ENCODE peak calls at places on chromosome 9, in six cellular contexts. B is adrenal gland, Y is heart right ventricle, F is aorta, Z is Panc1, J is K562. X is an unnamed sample.

GRCh38 chr9:101711330-101711941 is 27.0 kb downstream of the GRIN3A start:
- DNase-seq in B (no peak), Y (no peak), F (no peak), Z (no peak), J (peak), X (no peak)

GRCh38 chr9:121300283-121301119 is 32.5 kb downstream of the GSN start:
- DNase-seq in B (no peak), Y (no peak), F (peak), Z (no peak), J (no peak), X (peak)

GRCh38 chr9:130997925-130998595 is 10.9 kb upstream of the LAMC3 start:
- DNase-seq in B (peak), Y (peak), F (peak), Z (no peak), J (peak), X (peak)

GRCh38 chr9:109968702-109969450 is 188.9 kb downstream of the PALM2AKAP2 start:
- DNase-seq in B (peak), Y (no peak), F (no peak), Z (peak), J (no peak), X (no peak)

GRCh38 chr9:123470121-123470851 is 114.3 kb downstream of the CRB2 start:
- DNase-seq in B (no peak), Y (no peak), F (no peak), Z (no peak), J (no peak), X (no peak)

GRCh38 chr9:94135222-94135621 is 51.0 kb downstream of the PTPDC1 start:
- DNase-seq in B (peak), Y (no peak), F (no peak), Z (no peak), J (no peak), X (no peak)

GRCh38 chr9:93193373-93193725 is 9.4 kb downstream of the WNK2 start:
- DNase-seq in B (no peak), Y (no peak), F (no peak), Z (no peak), J (no peak), X (peak)

GRCh38 chr9:83623634-83623991 is 670 bp downstream of the IDNK start:
- DNase-seq in B (no peak), Y (no peak), F (no peak), Z (no peak), J (no peak), X (no peak)

GRCh38 chr9:18421391-18421790 is 52.6 kb upstream of the ADAMTSL1 start:
- DNase-seq in B (no peak), Y (no peak), F (no peak), Z (no peak), J (no peak), X (no peak)

GRCh38 chr9:128927731-128928411 is 7.1 kb downstream of the PHYHD1 start:
- DNase-seq in B (peak), Y (no peak), F (no peak), Z (no peak), J (peak), X (peak)

GRCh38 chr9:100590481-100590880 is 12.6 kb downstream of the CAVIN4 start:
- DNase-seq in B (no peak), Y (no peak), F (no peak), Z (no peak), J (no peak), X (no peak)

GRCh38 chr9:96256800-96257199 is 45.2 kb downstream of the HSD17B3 start:
- DNase-seq in B (no peak), Y (no peak), F (no peak), Z (no peak), J (peak), X (no peak)

GRCh38 chr9:3441197-3441816 is 84.5 kb downstream of the RFX3 start:
- DNase-seq in B (peak), Y (no peak), F (no peak), Z (peak), J (peak), X (no peak)

GRCh38 chr9:121299467-121300282 is 31.7 kb downstream of the GSN start:
- DNase-seq in B (no peak), Y (peak), F (peak), Z (no peak), J (no peak), X (peak)

GRCh38 chr9:101625871-101626270 is 31.1 kb upstream of the PPP3R2 start:
- DNase-seq in B (no peak), Y (no peak), F (no peak), Z (no peak), J (no peak), X (no peak)

GRCh38 chr9:96327694-96328352 is 25.8 kb upstream of the HSD17B3 start:
- DNase-seq in B (peak), Y (no peak), F (no peak), Z (no peak), J (peak), X (no peak)

GRCh38 chr9:91024841-91025240 is 223.2 kb downstream of the SYK start:
- DNase-seq in B (no peak), Y (no peak), F (no peak), Z (no peak), J (no peak), X (no peak)

GRCh38 chr9:68961587-68961986 is 52.3 kb downstream of the PRKACG start:
- DNase-seq in B (no peak), Y (no peak), F (no peak), Z (no peak), J (peak), X (no peak)

GRCh38 chr9:133763272-133764183 is 25.4 kb upstream of the SARDH start:
- DNase-seq in B (peak), Y (no peak), F (peak), Z (no peak), J (no peak), X (no peak)

GRCh38 chr9:2087500-2088313 is 72.6 kb downstream of the SMARCA2 start:
- DNase-seq in B (no peak), Y (no peak), F (no peak), Z (peak), J (peak), X (no peak)

GRCh38 chr9:129201289-129201688 is 23.2 kb upstream of the IER5L start:
- DNase-seq in B (no peak), Y (no peak), F (no peak), Z (no peak), J (no peak), X (no peak)

GRCh38 chr9:137227057-137227852 is at the start of gene RNF224:
- DNase-seq in B (peak), Y (peak), F (peak), Z (no peak), J (peak), X (peak)
- H3K4me3 ChIP-seq in B (no peak), Y (no peak), F (no peak), Z (no peak), J (no peak), X (no peak)

DNA sequence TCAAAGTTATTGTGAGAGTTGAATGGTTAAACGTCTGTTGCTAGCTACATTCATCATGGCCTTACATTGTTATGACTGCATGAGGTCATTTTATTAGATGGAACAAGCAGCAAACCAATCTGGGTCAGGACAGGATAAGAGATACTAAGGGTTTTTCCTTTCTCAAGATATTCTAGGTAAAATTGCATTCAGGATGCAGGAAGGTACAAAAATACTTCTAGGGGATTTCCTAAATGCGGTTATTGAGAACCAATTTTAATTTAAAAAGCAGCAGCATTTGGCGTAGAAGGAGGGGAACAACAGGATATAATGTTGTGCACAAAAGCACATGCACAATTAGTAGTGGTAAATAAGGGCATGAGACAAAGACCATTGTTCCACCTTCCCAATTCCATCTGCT is 39.2 kb upstream of the LURAP1L start:
- DNase-seq in B (no peak), Y (no peak), F (no peak), Z (no peak), J (no peak), X (no peak)
- H3K4me3 ChIP-seq in B (no peak), Y (no peak), F (no peak), Z (no peak), J (no peak), X (no peak)

GRCh38 chr9:117414906-117415583 is at the start of gene ASTN2:
- DNase-seq in B (no peak), Y (peak), F (peak), Z (no peak), J (no peak), X (peak)
- H3K4me3 ChIP-seq in B (no peak), Y (peak), F (peak), Z (peak), J (no peak), X (peak)

DNA sequence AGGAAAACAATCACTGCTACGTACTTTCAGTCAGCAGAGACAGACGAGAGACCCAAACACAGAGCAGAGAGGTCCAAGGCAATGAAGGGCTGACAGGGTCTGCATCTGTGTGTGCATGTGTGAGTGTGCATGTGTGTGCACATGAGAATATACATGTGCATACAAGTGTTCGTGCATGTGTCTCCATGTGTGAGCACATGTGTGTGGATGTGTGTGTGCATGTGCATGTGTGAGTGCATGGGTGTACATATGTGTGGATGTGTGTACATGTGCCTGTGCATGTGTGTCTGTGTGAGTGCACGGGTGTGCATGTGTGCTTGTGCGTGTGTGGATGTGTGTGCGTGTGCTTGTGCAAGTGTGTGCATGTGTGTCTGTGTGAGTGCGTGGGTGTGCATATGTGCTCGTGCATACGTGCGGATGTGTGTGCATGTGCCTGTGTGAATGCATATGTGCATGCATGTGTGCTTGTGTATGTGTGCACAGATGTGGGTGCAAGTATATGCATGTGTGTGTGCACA is 82.3 kb downstream of the OLFM1 start:
- DNase-seq in B (no peak), Y (no peak), F (no peak), Z (no peak), J (no peak), X (no peak)
- H3K4me3 ChIP-seq in B (no peak), Y (no peak), F (no peak), Z (no peak), J (no peak), X (no peak)